ENCODE peak calls at places on chromosomes 12 and 14, in ten cellular contexts. J is lower leg skin, B is HL-60, F is neural crest cell, O is endothelial cell, Z is left ventricle myocardium inferior, L is activated B cell treated with CpG ODN at 0.5 μM for 24 hours, S is fibroblast of mammary gland, Q is WERI-Rb-1, V is natural killer cell. E is an unnamed sample.

GRCh38 chr12:132600048-132601032 is 10.0 kb downstream of the LRCOL1 start:
- DNase-seq in J (no peak), B (peak; percentile 51), F (peak; percentile 73), O (peak; percentile 74), Z (peak; percentile 73), L (no peak), S (peak; percentile 61), Q (peak; percentile 82), V (peak; percentile 30), E (no peak)

GRCh38 chr12:77402726-77403125 is 337.4 kb upstream of the E2F7 start:
- DNase-seq in J (no peak), B (no peak), F (no peak), O (no peak), Z (no peak), L (no peak), S (peak; percentile 40), Q (no peak), V (no peak), E (no peak)

GRCh38 chr14:94029250-94029649 is 3.1 kb downstream of the OTUB2 start:
- DNase-seq in J (no peak), B (peak; percentile 70), F (no peak), O (no peak), Z (no peak), L (no peak), S (no peak), Q (no peak), V (no peak), E (peak; percentile 64)

GRCh38 chr12:4449862-4450222 is 4.2 kb upstream of the FGF6 start:
- DNase-seq in J (peak; percentile 50), B (no peak), F (no peak), O (no peak), Z (no peak), L (no peak), S (peak; percentile 7), Q (no peak), V (no peak), E (no peak)

GRCh38 chr12:46915082-46915481 is 89.3 kb upstream of the SLC38A4 start:
- DNase-seq in J (peak; percentile 86), B (no peak), F (no peak), O (no peak), Z (peak; percentile 20), L (no peak), S (peak; percentile 96), Q (no peak), V (no peak), E (no peak)

GRCh38 chr14:89956294-89957009 is 725 bp downstream of the TDP1 start:
- DNase-seq in J (peak; percentile 93), B (peak; percentile 81), F (peak; percentile 31), O (peak; percentile 39), Z (peak; percentile 23), L (peak; percentile 60), S (peak; percentile 92), Q (no peak), V (peak; percentile 80), E (peak; percentile 96)

GRCh38 chr12:5901416-5901815 is 43.6 kb downstream of the ANO2 start:
- DNase-seq in J (peak; percentile 17), B (no peak), F (no peak), O (no peak), Z (no peak), L (no peak), S (no peak), Q (no peak), V (no peak), E (no peak)

GRCh38 chr12:5013206-5013830 is 30.4 kb upstream of the KCNA5 start:
- DNase-seq in J (no peak), B (no peak), F (no peak), O (no peak), Z (no peak), L (no peak), S (peak; percentile 71), Q (no peak), V (no peak), E (no peak)

GRCh38 chr12:3594966-3595365 is 104.0 kb downstream of the PRMT8 start:
- DNase-seq in J (no peak), B (no peak), F (no peak), O (no peak), Z (no peak), L (no peak), S (no peak), Q (no peak), V (no peak), E (peak; percentile 21)

GRCh38 chr12:68839183-68840147 is 31.5 kb downstream of the MDM2 start:
- DNase-seq in J (no peak), B (no peak), F (no peak), O (no peak), Z (no peak), L (no peak), S (no peak), Q (no peak), V (no peak), E (no peak)

GRCh38 chr14:56081139-56081538 is 37.1 kb upstream of the PELI2 start:
- DNase-seq in J (no peak), B (no peak), F (no peak), O (no peak), Z (no peak), L (no peak), S (peak; percentile 34), Q (no peak), V (no peak), E (no peak)

GRCh38 chr14:77730976-77731497 is 23.1 kb downstream of the SLIRP start:
- DNase-seq in J (no peak), B (no peak), F (no peak), O (no peak), Z (no peak), L (no peak), S (peak; percentile 55), Q (no peak), V (no peak), E (no peak)

DNA sequence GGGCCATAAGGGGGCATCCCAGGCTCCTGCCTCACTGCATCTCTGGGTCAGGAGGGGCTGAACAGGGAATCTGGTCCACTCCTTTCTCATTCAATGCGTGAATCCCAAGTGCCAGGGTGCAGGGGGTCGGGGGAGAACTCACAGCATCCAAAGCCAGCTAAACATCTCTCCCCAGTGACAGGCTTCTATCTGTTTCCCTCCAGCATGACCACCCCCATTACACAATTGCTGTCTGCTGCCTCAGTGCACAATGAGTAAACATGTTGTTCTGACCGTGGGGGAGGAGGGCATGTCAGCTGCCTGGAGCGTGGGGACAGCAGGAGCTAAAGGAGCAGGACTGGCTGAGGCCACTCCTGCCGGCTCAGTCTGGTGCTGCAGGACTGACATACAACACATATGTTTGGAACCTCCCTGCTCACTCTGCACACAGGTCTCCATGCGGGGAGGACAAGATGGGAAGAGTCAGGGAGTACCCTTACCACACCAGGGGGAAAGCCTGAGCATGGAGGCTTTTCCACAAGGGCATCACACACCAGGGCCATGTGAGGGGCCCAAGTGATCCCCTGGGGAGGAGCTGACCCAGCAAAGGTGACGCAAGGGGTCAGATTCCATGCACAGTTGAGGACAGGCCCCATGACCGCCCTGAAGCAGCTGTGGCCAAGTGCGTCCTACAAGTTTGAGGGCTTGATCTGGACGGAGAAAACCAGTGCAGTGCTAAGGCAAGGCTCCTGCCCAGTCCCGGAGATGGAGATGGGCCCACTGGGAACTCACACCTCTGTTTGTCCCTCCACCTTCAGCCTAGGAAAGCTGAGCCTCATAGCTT is 1.4 kb downstream of the TNS2 start:
- DNase-seq in J (peak; percentile 97), B (no peak), F (no peak), O (no peak), Z (peak; percentile 83), L (no peak), S (peak; percentile 89), Q (peak; percentile 46), V (no peak), E (no peak)
- TF ChIP-seq CTCF in J (no peak), B (no peak), F (no peak), O (no peak), Z (peak; percentile 57), L (no peak), S (no peak), Q (no peak), V (no peak), E (no peak)

GRCh38 chr12:87280356-87280755 is 748.8 kb downstream of the C12orf50 start:
- DNase-seq in J (no peak), B (no peak), F (no peak), O (no peak), Z (no peak), L (no peak), S (no peak), Q (no peak), V (no peak), E (no peak)

GRCh38 chr12:87280893-87281292 is 748.3 kb downstream of the C12orf50 start:
- DNase-seq in J (no peak), B (no peak), F (no peak), O (no peak), Z (no peak), L (no peak), S (no peak), Q (no peak), V (no peak), E (no peak)

GRCh38 chr12:87283111-87283510 is 746.1 kb downstream of the C12orf50 start:
- DNase-seq in J (no peak), B (no peak), F (no peak), O (no peak), Z (no peak), L (no peak), S (no peak), Q (peak; percentile 7), V (no peak), E (no peak)
- TF ChIP-seq CTCF in J (no peak), B (no peak), F (no peak), O (no peak), Z (no peak), L (no peak), S (no peak), Q (no peak), V (no peak), E (no peak)

GRCh38 chr12:93742086-93742934 is 65.1 kb downstream of the CRADD start:
- DNase-seq in J (peak; percentile 93), B (peak; percentile 18), F (peak; percentile 60), O (peak; percentile 55), Z (peak; percentile 75), L (peak; percentile 56), S (peak; percentile 64), Q (peak; percentile 73), V (peak; percentile 60), E (no peak)
- TF ChIP-seq CTCF in J (no peak), B (no peak), F (peak; percentile 49), O (no peak), Z (peak; percentile 45), L (no peak), S (peak; percentile 13), Q (peak; percentile 40), V (peak; percentile 30), E (no peak)

GRCh38 chr12:53060721-53061276 is 10.9 kb downstream of the TNS2 start:
- DNase-seq in J (peak; percentile 87), B (no peak), F (no peak), O (no peak), Z (no peak), L (no peak), S (no peak), Q (no peak), V (no peak), E (no peak)

GRCh38 chr12:53060064-53060720 is 10.3 kb downstream of the TNS2 start:
- DNase-seq in J (peak; percentile 87), B (no peak), F (no peak), O (no peak), Z (no peak), L (no peak), S (no peak), Q (no peak), V (no peak), E (no peak)

GRCh38 chr12:53062011-53062961 is 12.4 kb downstream of the TNS2 start:
- DNase-seq in J (peak; percentile 83), B (no peak), F (no peak), O (no peak), Z (no peak), L (no peak), S (no peak), Q (no peak), V (no peak), E (no peak)

GRCh38 chr12:53062977-53063707 is 13.3 kb downstream of the TNS2 start:
- DNase-seq in J (peak; percentile 72), B (no peak), F (no peak), O (no peak), Z (no peak), L (no peak), S (no peak), Q (peak; percentile 61), V (no peak), E (no peak)

GRCh38 chr12:53061404-53062010 is 11.6 kb downstream of the TNS2 start:
- DNase-seq in J (peak; percentile 87), B (no peak), F (no peak), O (no peak), Z (no peak), L (no peak), S (no peak), Q (peak; percentile 61), V (no peak), E (no peak)
- TF ChIP-seq CTCF in J (no peak), B (peak; percentile 16), F (no peak), O (no peak), Z (no peak), L (no peak), S (no peak), Q (peak; percentile 68), V (no peak), E (no peak)